ENCODE peak calls at places on chromosomes 3 and 15, in eight cellular contexts. S, F, J, I, V, X, Q and G are unnamed samples.
A peak's percentile ranks its signal among the peaks of the same experiment; 100 is the strongest.

GRCh38 chr3:76824658-76825310 is 215.1 kb upstream of the ROBO2 start:
- DNase-seq in J (peak; percentile 47), F (no peak), I (no peak), V (no peak), Q (no peak), S (no peak), X (no peak), G (no peak)

GRCh38 chr3:27165348-27165747 is 203.8 kb downstream of the NEK10 start:
- DNase-seq in J (peak; percentile 9), V (no peak), Q (peak; percentile 11), F (peak; percentile 88), X (no peak), I (no peak), S (no peak), G (peak; percentile 95)

GRCh38 chr3:32193101-32193500 is 45.4 kb upstream of the CMTM8 start:
- DNase-seq in V (no peak), X (no peak), S (no peak), Q (no peak), F (no peak), J (no peak), I (no peak), G (no peak)

GRCh38 chr3:169624533-169624972 is 39.0 kb downstream of the MECOM start:
- DNase-seq in V (no peak), I (no peak), S (no peak), X (no peak), F (peak; percentile 21), J (no peak), Q (no peak), G (no peak)

GRCh38 chr15:29765898-29766537 is 56.2 kb downstream of the TJP1 start:
- DNase-seq in I (no peak), F (peak; percentile 66), Q (no peak), V (no peak), S (no peak), X (no peak), J (no peak), G (peak; percentile 17)

GRCh38 chr15:52653451-52653964 is 25.7 kb downstream of the ATOSA start:
- DNase-seq in S (no peak), V (peak; percentile 37), J (peak; percentile 11), Q (peak; percentile 48), X (no peak), F (peak; percentile 93), I (no peak), G (peak; percentile 91)

GRCh38 chr15:65824031-65824743 is 32.1 kb upstream of the DENND4A start:
- DNase-seq in I (no peak), V (peak; percentile 29), Q (no peak), S (no peak), F (peak; percentile 50), X (no peak), J (peak; percentile 76), G (peak; percentile 86)

GRCh38 chr15:40439461-40440299 is 1.1 kb upstream of the BAHD1 start:
- DNase-seq in S (peak; percentile 42), X (peak; percentile 77), I (no peak), V (peak; percentile 53), J (peak; percentile 72), F (peak; percentile 50), Q (no peak), G (peak; percentile 34)

GRCh38 chr15:60973637-60974415 is 255.3 kb downstream of the RORA start:
- DNase-seq in I (no peak), Q (peak; percentile 37), V (peak; percentile 22), S (no peak), X (no peak), J (no peak), F (peak; percentile 74), G (peak; percentile 76)

GRCh38 chr3:13494463-13495350 is 14.6 kb downstream of the HDAC11 start:
- DNase-seq in V (no peak), F (no peak), I (no peak), X (peak; percentile 70), J (no peak), Q (no peak), S (peak; percentile 18), G (peak; percentile 61)

GRCh38 chr3:181488536-181488935 is 223.2 kb upstream of the SOX2 start:
- DNase-seq in F (no peak), X (no peak), J (no peak), V (no peak), S (no peak), I (no peak), Q (no peak), G (no peak)

GRCh38 chr3:181484026-181484425 is 227.7 kb upstream of the SOX2 start:
- DNase-seq in X (no peak), J (no peak), V (no peak), I (no peak), Q (no peak), F (no peak), S (no peak), G (no peak)

GRCh38 chr3:181486496-181486895 is 225.2 kb upstream of the SOX2 start:
- DNase-seq in Q (no peak), X (no peak), F (peak; percentile 3), S (no peak), I (no peak), J (no peak), V (no peak), G (no peak)

GRCh38 chr3:181487236-181487978 is 224.3 kb upstream of the SOX2 start:
- DNase-seq in Q (no peak), F (no peak), I (no peak), S (no peak), X (no peak), V (no peak), J (no peak), G (no peak)
- H3K4me3 ChIP-seq in Q (no peak overlapping the region), F (no peak overlapping the region), I (no peak overlapping the region), S (no peak overlapping the region), X (no peak overlapping the region), V (no peak overlapping the region), J (no peak overlapping the region), G (no peak overlapping the region)

GRCh38 chr3:98263944-98264343 is at the start of gene OR5H6:
- DNase-seq in I (no peak), S (no peak), V (no peak), F (no peak), X (no peak), Q (no peak), J (no peak), G (no peak)

DNA sequence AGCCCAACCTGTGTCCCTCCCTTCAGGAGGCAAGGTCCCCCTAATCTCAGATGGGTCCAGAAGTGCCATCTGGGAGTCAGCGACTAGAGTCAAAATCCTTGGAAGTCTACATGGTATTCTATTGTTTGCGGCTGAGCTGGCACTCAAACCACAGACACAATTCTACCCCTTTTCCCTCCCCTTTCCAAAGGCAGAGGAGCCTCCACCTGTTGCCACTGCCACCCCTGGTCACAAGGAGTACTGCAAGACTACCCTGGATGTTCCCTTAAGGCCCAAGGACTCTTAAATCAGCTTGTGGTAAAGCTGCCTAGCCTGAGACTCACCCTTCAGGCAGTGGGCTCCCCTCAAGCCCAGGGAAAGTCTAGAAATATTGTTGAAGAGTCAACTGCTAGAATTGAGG is 4.3 kb upstream of the OR5H6 start:
- DNase-seq in I (no peak), Q (no peak), S (no peak), V (no peak), F (no peak), X (no peak), J (no peak), G (no peak)
- TF ChIP-seq CTCF in I (no peak), Q (peak; percentile 20), S (no peak), V (peak; percentile 63), F (no peak), X (no peak), J (no peak), G (no peak)

DNA sequence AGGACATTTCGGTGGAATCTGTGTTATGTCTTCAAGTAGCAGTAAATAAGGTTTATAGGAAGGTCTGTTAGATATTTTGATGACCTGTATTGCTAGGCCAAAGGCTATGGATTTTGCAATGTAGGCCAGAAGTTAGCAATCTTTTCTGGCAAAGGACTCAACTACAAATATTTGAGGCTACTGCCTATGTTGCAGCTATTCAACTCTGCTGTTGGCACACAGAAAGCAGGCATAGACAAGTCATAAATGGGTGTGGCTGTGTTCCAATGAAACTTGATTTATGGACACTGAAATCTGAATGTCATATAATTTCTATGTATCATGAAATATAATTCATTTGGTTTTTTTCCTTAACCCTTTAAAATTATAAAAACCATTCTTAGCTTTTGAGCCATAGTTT is 438.7 kb upstream of the C2CD4B start:
- DNase-seq in S (no peak), F (peak; percentile 55), X (no peak), V (peak; percentile 16), J (no peak), I (no peak), Q (no peak), G (peak; percentile 43)
- H3K4me3 ChIP-seq in S (no peak overlapping the region), F (no peak overlapping the region), X (no peak overlapping the region), V (no peak overlapping the region), J (no peak overlapping the region), I (no peak overlapping the region), Q (no peak overlapping the region), G (no peak overlapping the region)

GRCh38 chr15:58179741-58180381 is 41.7 kb downstream of the AQP9 start:
- DNase-seq in S (no peak), I (no peak), X (no peak), V (no peak), F (peak; percentile 17), Q (no peak), J (no peak), G (no peak)

GRCh38 chr15:58178668-58179067 is 40.5 kb downstream of the AQP9 start:
- DNase-seq in J (no peak), F (no peak), S (no peak), I (no peak), Q (no peak), V (no peak), X (no peak), G (no peak)

GRCh38 chr15:58179206-58179605 is 41.0 kb downstream of the AQP9 start:
- DNase-seq in S (no peak), J (no peak), X (no peak), V (no peak), I (no peak), Q (no peak), F (peak; percentile 42), G (no peak)

GRCh38 chr15:58185439-58185838 is 47.3 kb downstream of the AQP9 start:
- DNase-seq in J (no peak), I (no peak), S (no peak), X (no peak), F (no peak), V (no peak), Q (no peak), G (peak; percentile 42)

DNA sequence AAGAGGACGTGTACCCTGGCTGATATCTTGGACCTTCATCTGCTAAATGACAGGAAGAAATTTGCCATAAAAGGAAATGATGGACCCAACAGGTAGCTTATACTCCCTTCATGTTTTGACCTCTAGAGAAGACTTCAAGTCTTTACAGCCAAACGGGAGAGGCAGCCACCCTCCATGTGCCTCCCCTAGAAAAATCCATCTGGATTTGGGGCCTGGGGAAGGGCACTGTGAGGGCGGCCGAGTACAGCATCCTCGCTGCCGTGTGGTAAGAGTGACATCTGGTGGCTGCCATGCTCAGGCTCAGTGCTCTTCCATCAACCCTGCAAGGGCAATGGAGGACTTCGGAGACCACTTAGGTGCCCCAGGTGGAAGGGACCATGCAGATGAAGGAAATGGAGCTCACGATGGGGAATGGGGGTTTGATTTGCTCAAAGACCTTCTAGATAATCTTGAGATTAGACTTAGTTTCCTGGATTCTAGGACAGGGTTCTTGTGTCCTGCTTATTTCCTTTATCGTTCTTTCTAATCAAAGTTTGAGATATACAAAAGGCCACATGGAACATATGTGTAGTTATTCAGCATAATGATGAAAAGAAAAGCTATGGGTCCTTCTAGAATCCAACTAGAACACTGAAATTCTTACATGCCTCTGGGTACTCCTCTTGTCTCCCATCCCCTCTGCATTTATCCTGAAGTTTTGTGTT is 44.4 kb downstream of the AQP9 start:
- DNase-seq in I (peak; percentile 3), V (peak; percentile 29), S (peak; percentile 30), J (peak; percentile 69), F (peak; percentile 29), Q (peak; percentile 20), X (no peak), G (peak; percentile 63)
- TF ChIP-seq CTCF in I (peak; percentile 17), V (peak; percentile 64), S (peak; percentile 84), J (peak; percentile 90), F (peak; percentile 94), Q (peak; percentile 87), X (peak; percentile 20), G (peak; percentile 97)